ENCODE peak calls at places on chromosomes 4 and X, in six cellular contexts. Z is upper lobe of right lung; U is HAP-1; R is aorta; B is SJCRH30; O is CD8-positive, alpha-beta memory T cell. H is an unnamed sample. For H3K27me3, the result is how much of the 10 kb centered on the place peaks cover.

GRCh38 chr4:6250984-6251295 is 18.7 kb upstream of the WFS1 start:
- DNase-seq in Z (no peak), U (no peak), R (no peak), B (no peak), O (no peak), H (no peak)

GRCh38 chr4:36310793-36311192 is 29.4 kb downstream of the DTHD1 start:
- DNase-seq in Z (no peak), U (no peak), R (no peak), B (peak), O (no peak), H (no peak)

GRCh38 chrX:5971300-5971699 is 257.4 kb downstream of the NLGN4X start:
- DNase-seq in Z (no peak), U (no peak), R (no peak), B (no peak), O (no peak), H (no peak)

GRCh38 chr4:181637186-181638105 is 605.8 kb upstream of the TENM3 start:
- DNase-seq in Z (no peak), U (no peak), R (no peak), B (no peak), O (no peak), H (no peak)

GRCh38 chr4:158253350-158253980 is 43.2 kb downstream of the TMEM144 start:
- DNase-seq in Z (no peak), U (peak), R (no peak), B (peak), O (no peak), H (no peak)

GRCh38 chrX:151019837-151020236 is 36.7 kb downstream of the HMGB3 start:
- DNase-seq in Z (no peak), U (no peak), R (no peak), B (peak), O (no peak), H (peak)

GRCh38 chr4:105767579-105767978 is 59.0 kb downstream of the GSTCD start:
- DNase-seq in Z (no peak), U (no peak), R (no peak), B (no peak), O (no peak), H (no peak)

GRCh38 chr4:162350331-162350730 is 186.5 kb upstream of the FSTL5 start:
- DNase-seq in Z (no peak), U (no peak), R (no peak), B (no peak), O (no peak), H (no peak)

GRCh38 chrX:153723351-153724251 is 586 bp downstream of the BCAP31 start:
- DNase-seq in Z (peak), U (peak), R (peak), B (peak), O (peak), H (no peak)

GRCh38 chr4:173752610-173753009 is 222.6 kb upstream of the HAND2 start:
- DNase-seq in Z (no peak), U (peak), R (no peak), B (peak), O (no peak), H (no peak)

DNA sequence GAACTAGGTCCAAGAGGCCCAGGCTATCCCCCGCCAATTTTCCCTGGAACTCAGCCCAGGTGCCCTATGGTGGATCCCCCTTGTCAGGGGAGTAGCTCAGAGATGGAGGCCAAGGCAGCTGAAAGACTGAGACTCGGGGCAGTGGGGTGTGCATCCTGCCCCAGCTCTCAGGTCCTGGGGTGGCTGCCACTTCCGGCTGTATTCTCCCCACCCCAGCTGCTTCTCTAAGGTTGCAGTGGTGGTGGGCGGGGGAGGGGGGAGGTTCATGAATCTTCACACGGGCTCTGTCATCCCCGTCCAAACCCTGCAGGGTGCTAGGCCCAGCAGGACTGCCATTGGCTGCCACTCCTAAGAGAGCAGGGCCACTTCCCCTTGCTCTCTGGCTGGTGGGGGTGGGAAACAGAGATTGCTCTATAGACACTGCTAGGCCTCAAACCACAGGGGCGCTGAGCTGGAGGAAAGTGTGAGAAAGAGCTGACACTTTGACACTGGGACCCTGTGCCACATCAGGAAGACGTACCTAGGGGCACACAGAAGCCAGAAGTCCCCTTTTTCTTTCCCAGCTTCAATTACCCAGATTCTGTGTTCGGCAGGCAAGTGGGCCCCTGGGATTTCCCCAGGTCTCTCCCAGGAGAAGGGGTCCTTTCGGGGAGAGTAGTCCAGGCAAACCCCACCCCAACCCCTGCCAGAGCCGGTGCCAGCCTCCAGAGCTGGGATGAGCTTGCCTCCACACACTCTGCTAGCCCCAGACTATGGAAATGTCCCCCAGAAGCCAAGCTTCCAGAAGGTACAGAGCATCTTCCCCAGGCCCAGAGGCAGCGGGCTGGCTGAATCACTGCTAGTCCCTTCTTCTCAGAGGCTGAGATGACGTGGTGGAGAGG is 1.6 kb downstream of the SASH3 start:
- DNase-seq in Z (peak), U (no peak), R (peak), B (no peak), O (peak), H (no peak)
- H3K4me3 ChIP-seq in Z (peak), U (no peak), R (no peak), B (no peak), O (peak), H (no peak)

DNA sequence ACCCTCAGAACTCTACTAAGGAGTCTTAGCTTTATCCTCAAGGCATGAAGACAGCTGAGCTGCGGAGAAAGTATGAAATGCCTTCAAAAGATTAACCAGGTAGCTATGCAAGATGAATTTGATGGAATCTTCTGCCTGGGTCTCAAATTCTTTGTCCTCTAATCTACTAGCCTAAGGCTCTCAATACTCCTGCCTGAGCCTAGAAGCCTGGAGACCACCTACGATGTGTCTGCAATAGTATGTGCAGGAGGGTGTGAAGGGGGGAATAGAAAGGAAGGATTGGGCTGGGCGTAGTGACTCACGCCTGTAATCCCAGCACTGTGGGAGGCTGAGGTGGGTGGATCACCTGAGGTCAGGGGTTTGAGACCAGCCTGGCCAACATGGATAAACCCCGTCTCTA is 178.2 kb upstream of the GPC4 start:
- DNase-seq in Z (no peak), U (no peak), R (no peak), B (no peak), O (no peak), H (no peak)
- H3K27me3 ChIP-seq in Z (under half), U (under half), R (under half), B (under half), O (under half), H (under half)

DNA sequence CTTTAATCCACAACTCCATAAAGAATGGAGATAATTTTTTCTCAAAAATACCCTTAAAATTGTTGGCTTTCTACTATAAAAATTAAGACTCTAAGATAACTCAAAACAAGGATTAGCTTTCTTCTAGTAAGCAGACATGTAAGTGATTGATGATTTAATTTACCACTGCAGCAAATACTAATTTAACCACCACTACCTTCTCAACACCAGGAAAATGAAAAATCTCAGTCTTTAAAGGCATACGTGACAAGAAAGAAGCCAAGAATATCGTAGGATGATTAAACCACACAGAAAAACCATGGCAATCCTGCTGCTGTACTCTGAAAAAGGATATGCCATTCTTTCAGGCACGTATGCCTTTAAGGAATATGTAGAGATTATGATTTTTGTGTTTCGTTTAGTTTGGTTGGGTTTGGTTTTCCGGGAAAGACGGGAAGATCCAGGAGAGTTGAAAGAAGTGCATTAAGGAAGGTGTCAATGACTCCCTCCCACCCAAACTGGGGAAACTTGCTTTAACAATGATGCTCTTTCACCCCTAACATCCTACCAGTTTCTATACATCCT is 881 bp downstream of the LRCH2 start:
- DNase-seq in Z (no peak), U (peak), R (no peak), B (no peak), O (no peak), H (no peak)
- H3K4me3 ChIP-seq in Z (peak), U (peak), R (peak), B (peak), O (no peak), H (no peak)

GRCh38 chr4:112520598-112521122 is 4.7 kb upstream of the NEUROG2 start:
- DNase-seq in Z (no peak), U (no peak), R (no peak), B (no peak), O (no peak), H (no peak)

GRCh38 chr4:112523764-112524505 is 8.0 kb upstream of the NEUROG2 start:
- DNase-seq in Z (peak), U (peak), R (peak), B (peak), O (peak), H (no peak)

GRCh38 chr4:112521123-112522116 is 5.4 kb upstream of the NEUROG2 start:
- DNase-seq in Z (no peak), U (peak), R (no peak), B (no peak), O (no peak), H (no peak)

GRCh38 chr4:112523008-112523440 is 7.0 kb upstream of the NEUROG2 start:
- DNase-seq in Z (no peak), U (peak), R (no peak), B (peak), O (no peak), H (no peak)

GRCh38 chr4:112522389-112522788 is 6.4 kb upstream of the NEUROG2 start:
- DNase-seq in Z (no peak), U (no peak), R (no peak), B (no peak), O (no peak), H (no peak)
- H3K27me3 ChIP-seq in Z (half or more), U (under half), R (under half), B (under half), O (half or more), H (half or more)

GRCh38 chr4:120919358-120919757 is 3.2 kb downstream of the PRDM5 start:
- DNase-seq in Z (no peak), U (no peak), R (no peak), B (no peak), O (no peak), H (no peak)

GRCh38 chr4:120922390-120923200 is at the start of gene PRDM5:
- DNase-seq in Z (peak), U (no peak), R (peak), B (peak), O (no peak), H (no peak)

GRCh38 chr4:120923201-120923522 is 636 bp upstream of the PRDM5 start:
- DNase-seq in Z (no peak), U (no peak), R (no peak), B (no peak), O (no peak), H (no peak)

GRCh38 chr4:120920666-120921065 is 1.9 kb downstream of the PRDM5 start:
- DNase-seq in Z (no peak), U (no peak), R (no peak), B (no peak), O (no peak), H (no peak)

GRCh38 chr4:120921456-120922389 is 803 bp downstream of the PRDM5 start:
- DNase-seq in Z (peak), U (no peak), R (peak), B (peak), O (peak), H (peak)
- H3K4me3 ChIP-seq in Z (peak), U (no peak), R (peak), B (peak), O (peak), H (peak)

GRCh38 chrX:131650637-131651410 is 107.0 kb downstream of the OR13H1 start:
- DNase-seq in Z (no peak), U (no peak), R (no peak), B (no peak), O (no peak), H (no peak)
- H3K27me3 ChIP-seq in Z (under half), U (under half), R (under half), B (under half), O (under half), H (under half)

H was measured in keratinocyte.